ENCODE peak calls at places on chromosomes 16 and 17, in eight cellular contexts. One of them, this sample, is unnamed.

GRCh38 chr17:45307290-45308015 is 9.4 kb downstream of the MAP3K14 start:
- DNase-seq in upper lobe of right lung: no peak
- DNase-seq in PC-9: no peak
- DNase-seq in heart left ventricle: no peak
- DNase-seq in brain microvascular endothelial cell: peak; percentile 77
- DNase-seq in CD8-positive, alpha-beta T cell: no peak
- DNase-seq in thyroid gland: no peak
- DNase-seq in lower lobe of right lung: no peak
- DNase-seq in this sample: peak; percentile 77

GRCh38 chr17:979211-979538 is 401 bp downstream of the NXN start:
- DNase-seq in upper lobe of right lung: no peak
- DNase-seq in PC-9: no peak
- DNase-seq in heart left ventricle: no peak
- DNase-seq in brain microvascular endothelial cell: no peak
- DNase-seq in CD8-positive, alpha-beta T cell: no peak
- DNase-seq in thyroid gland: no peak
- DNase-seq in lower lobe of right lung: no peak
- DNase-seq in this sample: no peak

GRCh38 chr16:67605641-67606040 is 39.3 kb upstream of the CARMIL2 start:
- DNase-seq in upper lobe of right lung: no peak
- DNase-seq in PC-9: no peak
- DNase-seq in heart left ventricle: no peak
- DNase-seq in brain microvascular endothelial cell: no peak
- DNase-seq in CD8-positive, alpha-beta T cell: no peak
- DNase-seq in thyroid gland: no peak
- DNase-seq in lower lobe of right lung: no peak
- DNase-seq in this sample: no peak

GRCh38 chr16:49876716-49877129 is 20.8 kb upstream of the ZNF423 start:
- DNase-seq in upper lobe of right lung: peak; percentile 83
- DNase-seq in PC-9: no peak
- DNase-seq in heart left ventricle: peak; percentile 76
- DNase-seq in brain microvascular endothelial cell: peak; percentile 28
- DNase-seq in CD8-positive, alpha-beta T cell: no peak
- DNase-seq in thyroid gland: peak; percentile 69
- DNase-seq in lower lobe of right lung: peak; percentile 73
- DNase-seq in this sample: peak; percentile 87

GRCh38 chr17:19332371-19333131 is 30.0 kb downstream of the B9D1 start:
- DNase-seq in upper lobe of right lung: peak; percentile 56
- DNase-seq in PC-9: no peak
- DNase-seq in heart left ventricle: no peak
- DNase-seq in brain microvascular endothelial cell: no peak
- DNase-seq in CD8-positive, alpha-beta T cell: no peak
- DNase-seq in thyroid gland: no peak
- DNase-seq in lower lobe of right lung: no peak
- DNase-seq in this sample: no peak

GRCh38 chr16:57422026-57422944 is 17.7 kb downstream of the CCL17 start:
- DNase-seq in upper lobe of right lung: no peak
- DNase-seq in PC-9: peak; percentile 59
- DNase-seq in heart left ventricle: peak; percentile 43
- DNase-seq in brain microvascular endothelial cell: peak; percentile 62
- DNase-seq in CD8-positive, alpha-beta T cell: no peak
- DNase-seq in thyroid gland: peak; percentile 47
- DNase-seq in lower lobe of right lung: no peak
- DNase-seq in this sample: peak; percentile 61

GRCh38 chr16:79053577-79053976 is 547.0 kb downstream of the MAF start:
- DNase-seq in upper lobe of right lung: no peak
- DNase-seq in PC-9: no peak
- DNase-seq in heart left ventricle: no peak
- DNase-seq in brain microvascular endothelial cell: no peak
- DNase-seq in CD8-positive, alpha-beta T cell: no peak
- DNase-seq in thyroid gland: no peak
- DNase-seq in lower lobe of right lung: no peak
- DNase-seq in this sample: no peak

GRCh38 chr17:58427807-58428206 is 10.5 kb upstream of the RNF43 start:
- DNase-seq in upper lobe of right lung: no peak
- DNase-seq in PC-9: no peak
- DNase-seq in heart left ventricle: no peak
- DNase-seq in brain microvascular endothelial cell: no peak
- DNase-seq in CD8-positive, alpha-beta T cell: no peak
- DNase-seq in thyroid gland: no peak
- DNase-seq in lower lobe of right lung: no peak
- DNase-seq in this sample: no peak

GRCh38 chr16:30569746-30570325 is 1.7 kb downstream of the ZNF688 start:
- DNase-seq in upper lobe of right lung: no peak
- DNase-seq in PC-9: no peak
- DNase-seq in heart left ventricle: no peak
- DNase-seq in brain microvascular endothelial cell: no peak
- DNase-seq in CD8-positive, alpha-beta T cell: no peak
- DNase-seq in thyroid gland: no peak
- DNase-seq in lower lobe of right lung: no peak
- DNase-seq in this sample: no peak

GRCh38 chr16:10622036-10622921 is 41.9 kb upstream of the EMP2 start:
- DNase-seq in upper lobe of right lung: peak; percentile 81
- DNase-seq in PC-9: no peak
- DNase-seq in heart left ventricle: peak; percentile 32
- DNase-seq in brain microvascular endothelial cell: no peak
- DNase-seq in CD8-positive, alpha-beta T cell: no peak
- DNase-seq in thyroid gland: no peak
- DNase-seq in lower lobe of right lung: peak; percentile 72
- DNase-seq in this sample: no peak

GRCh38 chr17:15231851-15232516 is 33.1 kb downstream of the PMP22 start:
- DNase-seq in upper lobe of right lung: no peak
- DNase-seq in PC-9: no peak
- DNase-seq in heart left ventricle: no peak
- DNase-seq in brain microvascular endothelial cell: no peak
- DNase-seq in CD8-positive, alpha-beta T cell: no peak
- DNase-seq in thyroid gland: no peak
- DNase-seq in lower lobe of right lung: no peak
- DNase-seq in this sample: no peak

GRCh38 chr16:62135903-62136302 is 99.7 kb upstream of the CDH8 start:
- DNase-seq in upper lobe of right lung: no peak
- DNase-seq in PC-9: no peak
- DNase-seq in heart left ventricle: no peak
- DNase-seq in brain microvascular endothelial cell: no peak
- DNase-seq in CD8-positive, alpha-beta T cell: no peak
- DNase-seq in thyroid gland: no peak
- DNase-seq in lower lobe of right lung: no peak
- DNase-seq in this sample: no peak

GRCh38 chr16:4755687-4756086 is 11.3 kb downstream of the ZNF500 start:
- DNase-seq in upper lobe of right lung: no peak
- DNase-seq in PC-9: no peak
- DNase-seq in heart left ventricle: no peak
- DNase-seq in brain microvascular endothelial cell: no peak
- DNase-seq in CD8-positive, alpha-beta T cell: no peak
- DNase-seq in thyroid gland: no peak
- DNase-seq in lower lobe of right lung: no peak
- DNase-seq in this sample: no peak

GRCh38 chr17:78258323-78259229 is 27.1 kb downstream of the TMEM235 start:
- DNase-seq in upper lobe of right lung: peak; percentile 82
- DNase-seq in PC-9: no peak
- DNase-seq in heart left ventricle: peak; percentile 52
- DNase-seq in brain microvascular endothelial cell: peak; percentile 38
- DNase-seq in CD8-positive, alpha-beta T cell: peak; percentile 81
- DNase-seq in thyroid gland: no peak
- DNase-seq in lower lobe of right lung: peak; percentile 86
- DNase-seq in this sample: no peak

GRCh38 chr17:20121359-20122235 is 112.4 kb downstream of the SPECC1 start:
- DNase-seq in upper lobe of right lung: peak; percentile 72
- DNase-seq in PC-9: no peak
- DNase-seq in heart left ventricle: peak; percentile 57
- DNase-seq in brain microvascular endothelial cell: peak; percentile 39
- DNase-seq in CD8-positive, alpha-beta T cell: peak; percentile 81
- DNase-seq in thyroid gland: peak; percentile 65
- DNase-seq in lower lobe of right lung: peak; percentile 59
- DNase-seq in this sample: peak; percentile 75

DNA sequence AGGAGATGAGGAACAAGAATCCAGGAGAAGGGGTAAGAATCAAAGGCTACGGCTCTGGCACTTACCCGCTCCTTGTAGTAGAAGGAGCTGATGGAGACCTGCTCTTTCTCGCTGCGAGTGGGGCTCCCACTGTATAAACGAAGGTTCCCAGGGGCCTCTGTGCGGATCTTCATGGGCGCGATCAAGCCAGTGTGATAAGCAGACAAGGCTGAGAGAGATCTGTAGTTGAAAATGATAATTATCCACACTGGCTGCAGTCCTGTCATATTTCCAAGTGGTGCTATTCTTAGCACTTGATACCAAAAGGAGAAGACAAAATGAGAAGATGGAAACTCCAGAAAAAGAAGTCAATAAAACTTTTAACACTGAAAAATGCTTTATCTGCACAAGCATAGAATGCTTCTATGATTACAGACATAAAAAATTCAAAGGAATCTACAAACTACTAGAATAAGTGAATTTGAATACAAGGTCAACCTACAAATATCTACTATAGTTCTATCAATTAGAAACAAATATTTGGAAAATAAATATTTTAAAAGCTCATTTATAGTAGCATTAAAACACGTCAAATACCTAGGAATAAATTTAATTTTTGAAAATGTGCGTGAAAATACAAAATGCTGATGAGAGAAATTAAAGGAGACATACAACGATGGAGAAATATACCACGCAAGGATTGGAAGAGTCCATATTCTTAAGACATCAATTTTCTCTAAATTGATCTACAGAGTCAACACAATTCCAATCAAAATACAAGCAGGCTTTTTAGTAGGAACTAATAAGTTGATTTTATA is 80.8 kb downstream of the WDR59 start:
- DNase-seq in upper lobe of right lung: no peak
- DNase-seq in PC-9: no peak
- DNase-seq in heart left ventricle: no peak
- DNase-seq in brain microvascular endothelial cell: no peak
- DNase-seq in CD8-positive, alpha-beta T cell: no peak
- DNase-seq in thyroid gland: no peak
- DNase-seq in lower lobe of right lung: no peak
- DNase-seq in this sample: no peak
- H3K27ac ChIP-seq in upper lobe of right lung: no peak overlapping the region
- H3K27ac ChIP-seq in PC-9: no peak overlapping the region
- H3K27ac ChIP-seq in heart left ventricle: peak overlapping the region; percentile 48
- H3K27ac ChIP-seq in brain microvascular endothelial cell: no peak overlapping the region
- H3K27ac ChIP-seq in CD8-positive, alpha-beta T cell: no peak overlapping the region
- H3K27ac ChIP-seq in thyroid gland: no peak overlapping the region
- H3K27ac ChIP-seq in lower lobe of right lung: no peak overlapping the region
- H3K27ac ChIP-seq in this sample: peak overlapping the region; percentile 67

DNA sequence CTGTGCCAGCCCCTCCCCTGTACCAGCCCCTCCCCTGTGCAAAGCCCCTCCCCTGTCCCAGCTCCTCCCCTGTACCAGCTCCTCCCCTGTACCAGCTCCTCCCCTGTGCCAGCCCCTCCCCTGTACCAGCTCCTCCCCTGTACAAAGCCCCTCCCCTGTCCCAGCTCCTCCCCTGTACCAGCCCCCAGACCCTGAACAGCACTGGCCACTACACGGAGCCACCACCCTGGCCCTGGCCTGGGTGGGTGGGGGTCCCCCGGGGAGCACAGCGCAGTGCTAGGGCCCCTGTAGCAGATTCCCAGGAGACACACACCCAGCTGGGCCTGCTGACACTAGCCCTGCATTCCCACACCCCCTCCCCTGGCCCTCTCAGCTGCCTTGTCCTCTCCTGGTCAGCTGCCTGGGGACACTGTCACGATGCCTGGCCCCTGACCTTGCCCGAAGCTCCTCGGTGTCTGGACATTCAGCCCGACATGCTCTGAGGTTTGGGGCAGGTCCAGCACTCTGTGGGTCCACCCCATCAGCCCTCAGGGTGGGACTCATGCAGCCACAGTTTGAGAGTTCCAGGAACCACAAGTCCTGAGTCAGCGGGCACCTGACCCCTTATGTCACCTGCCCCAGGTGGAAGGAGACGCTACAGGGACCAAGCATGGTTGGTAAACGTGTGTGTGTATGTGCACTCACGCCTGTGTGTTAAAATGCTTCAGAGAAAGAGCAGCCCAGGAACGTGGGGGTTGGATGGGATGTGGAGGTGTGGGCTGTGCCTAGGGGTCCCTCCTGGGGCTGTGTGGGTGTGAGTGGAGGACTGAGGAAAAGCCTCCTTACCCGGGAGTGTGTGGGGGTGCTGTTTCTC is 114.2 kb downstream of the METRNL start:
- DNase-seq in upper lobe of right lung: peak; percentile 70
- DNase-seq in PC-9: peak; percentile 82
- DNase-seq in heart left ventricle: peak; percentile 18
- DNase-seq in brain microvascular endothelial cell: no peak
- DNase-seq in CD8-positive, alpha-beta T cell: no peak
- DNase-seq in thyroid gland: no peak
- DNase-seq in lower lobe of right lung: peak; percentile 56
- DNase-seq in this sample: peak; percentile 4
- TF ChIP-seq CTCF in upper lobe of right lung: no peak
- TF ChIP-seq CTCF in PC-9: no peak
- TF ChIP-seq CTCF in heart left ventricle: no peak
- TF ChIP-seq CTCF in brain microvascular endothelial cell: no peak
- TF ChIP-seq CTCF in CD8-positive, alpha-beta T cell: no peak
- TF ChIP-seq CTCF in thyroid gland: no peak
- TF ChIP-seq CTCF in lower lobe of right lung: no peak
- TF ChIP-seq CTCF in this sample: no peak

GRCh38 chr17:32827227-32827626 is 49.7 kb downstream of the MYO1D start:
- DNase-seq in upper lobe of right lung: no peak
- DNase-seq in PC-9: no peak
- DNase-seq in heart left ventricle: no peak
- DNase-seq in brain microvascular endothelial cell: no peak
- DNase-seq in CD8-positive, alpha-beta T cell: no peak
- DNase-seq in thyroid gland: no peak
- DNase-seq in lower lobe of right lung: no peak
- DNase-seq in this sample: no peak

GRCh38 chr17:32831223-32831622 is 45.7 kb downstream of the MYO1D start:
- DNase-seq in upper lobe of right lung: no peak
- DNase-seq in PC-9: no peak
- DNase-seq in heart left ventricle: no peak
- DNase-seq in brain microvascular endothelial cell: no peak
- DNase-seq in CD8-positive, alpha-beta T cell: no peak
- DNase-seq in thyroid gland: no peak
- DNase-seq in lower lobe of right lung: no peak
- DNase-seq in this sample: no peak

GRCh38 chr17:32831627-32832243 is 45.2 kb downstream of the MYO1D start:
- DNase-seq in upper lobe of right lung: no peak
- DNase-seq in PC-9: no peak
- DNase-seq in heart left ventricle: no peak
- DNase-seq in brain microvascular endothelial cell: no peak
- DNase-seq in CD8-positive, alpha-beta T cell: no peak
- DNase-seq in thyroid gland: no peak
- DNase-seq in lower lobe of right lung: no peak
- DNase-seq in this sample: no peak

GRCh38 chr17:32826076-32826475 is 50.8 kb downstream of the MYO1D start:
- DNase-seq in upper lobe of right lung: no peak
- DNase-seq in PC-9: no peak
- DNase-seq in heart left ventricle: no peak
- DNase-seq in brain microvascular endothelial cell: no peak
- DNase-seq in CD8-positive, alpha-beta T cell: no peak
- DNase-seq in thyroid gland: no peak
- DNase-seq in lower lobe of right lung: no peak
- DNase-seq in this sample: no peak

GRCh38 chr17:32828822-32829221 is 48.1 kb downstream of the MYO1D start:
- DNase-seq in upper lobe of right lung: no peak
- DNase-seq in PC-9: no peak
- DNase-seq in heart left ventricle: no peak
- DNase-seq in brain microvascular endothelial cell: no peak
- DNase-seq in CD8-positive, alpha-beta T cell: no peak
- DNase-seq in thyroid gland: no peak
- DNase-seq in lower lobe of right lung: no peak
- DNase-seq in this sample: no peak
- H3K4me3 ChIP-seq in upper lobe of right lung: no peak overlapping the region
- H3K4me3 ChIP-seq in PC-9: no peak overlapping the region
- H3K4me3 ChIP-seq in heart left ventricle: no peak overlapping the region
- H3K4me3 ChIP-seq in brain microvascular endothelial cell: no peak overlapping the region
- H3K4me3 ChIP-seq in CD8-positive, alpha-beta T cell: no peak overlapping the region
- H3K4me3 ChIP-seq in thyroid gland: no peak overlapping the region
- H3K4me3 ChIP-seq in lower lobe of right lung: peak overlapping the region; percentile 2
- H3K4me3 ChIP-seq in this sample: no peak overlapping the region

GRCh38 chr17:69388791-69389442 is 25.6 kb upstream of the MAP2K6 start:
- DNase-seq in upper lobe of right lung: no peak
- DNase-seq in PC-9: no peak
- DNase-seq in heart left ventricle: no peak
- DNase-seq in brain microvascular endothelial cell: no peak
- DNase-seq in CD8-positive, alpha-beta T cell: no peak
- DNase-seq in thyroid gland: no peak
- DNase-seq in lower lobe of right lung: no peak
- DNase-seq in this sample: no peak
- H3K27ac ChIP-seq in upper lobe of right lung: no peak overlapping the region
- H3K27ac ChIP-seq in PC-9: no peak overlapping the region
- H3K27ac ChIP-seq in heart left ventricle: no peak overlapping the region
- H3K27ac ChIP-seq in brain microvascular endothelial cell: no peak overlapping the region
- H3K27ac ChIP-seq in CD8-positive, alpha-beta T cell: no peak overlapping the region
- H3K27ac ChIP-seq in thyroid gland: no peak overlapping the region
- H3K27ac ChIP-seq in lower lobe of right lung: no peak overlapping the region
- H3K27ac ChIP-seq in this sample: no peak overlapping the region